ENCODE peak calls at places on chromosomes 3 and 15, in seven cellular contexts. N is activated CD8-positive, alpha-beta memory T cell treated with anti-CD3 and anti-CD28 coated beads, Interleukin-2, amount 50 U/mL, for 48 hours; S is posterior cingulate gyrus; V is aorta; L is activated naive CD4-positive, alpha-beta T cell; C is fibroblast of lung; B is GM23248. E is an unnamed sample.

GRCh38 chr3:82287562-82287961 is 526.1 kb upstream of the GBE1 start:
- DNase-seq in C (no peak), B (no peak), S (no peak), N (no peak), L (no peak), V (no peak), E (no peak)

GRCh38 chr3:119428538-119428937 is 34.9 kb downstream of the TMEM39A start:
- DNase-seq in V (no peak), S (no peak), C (no peak), L (no peak), B (no peak), N (no peak), E (no peak)

GRCh38 chr15:22851513-22851912 is 13.0 kb downstream of the NIPA2 start:
- DNase-seq in L (no peak), B (no peak), V (no peak), N (no peak), S (no peak), C (no peak), E (no peak)

GRCh38 chr15:48719668-48720067 is 74.2 kb upstream of the FBN1 start:
- DNase-seq in B (no peak), N (no peak), V (no peak), L (no peak), S (no peak), C (no peak), E (no peak)

GRCh38 chr15:32718822-32719716 is 1.3 kb downstream of the GREM1 start:
- DNase-seq in N (peak), L (no peak), B (peak), V (peak), S (no peak), C (peak), E (no peak)

GRCh38 chr3:53821631-53822068 is 24.6 kb downstream of the CHDH start:
- DNase-seq in S (no peak), C (peak), B (peak), L (no peak), V (no peak), N (peak), E (no peak)

GRCh38 chr15:90231028-90232017 is 2.4 kb downstream of the CIB1 start:
- DNase-seq in V (no peak), B (no peak), C (peak), N (peak), S (no peak), L (peak), E (peak)

GRCh38 chr3:71087109-71088018 is 496.2 kb downstream of the FOXP1 start:
- DNase-seq in V (no peak), C (peak), B (no peak), S (no peak), N (no peak), L (no peak), E (no peak)

GRCh38 chr3:65669163-65669875 is 369.4 kb downstream of the MAGI1 start:
- DNase-seq in B (peak), L (no peak), V (no peak), S (no peak), C (peak), N (no peak), E (no peak)

GRCh38 chr15:78065284-78065872 is 12.1 kb downstream of the TBC1D2B start:
- DNase-seq in N (peak), B (peak), V (no peak), L (no peak), S (no peak), C (peak), E (no peak)

GRCh38 chr3:158864492-158864891 is 62.6 kb downstream of the MFSD1 start:
- DNase-seq in B (no peak), L (no peak), N (no peak), V (no peak), C (no peak), S (no peak), E (no peak)

GRCh38 chr3:41583014-41583413 is 378.9 kb downstream of the ULK4 start:
- DNase-seq in V (no peak), C (no peak), S (no peak), L (no peak), B (no peak), N (no peak), E (no peak)

GRCh38 chr3:50068134-50068533 is 20.6 kb upstream of the RBM5 start:
- DNase-seq in L (no peak), V (no peak), C (no peak), N (no peak), B (peak), S (no peak), E (no peak)

GRCh38 chr3:178289544-178290160 is 246.6 kb upstream of the KCNMB2 start:
- DNase-seq in V (no peak), C (peak), S (no peak), B (no peak), N (no peak), L (no peak), E (no peak)

GRCh38 chr3:138409171-138409570 is 25.2 kb upstream of the ESYT3 start:
- DNase-seq in C (no peak), N (no peak), V (peak), S (no peak), L (no peak), B (peak), E (no peak)

GRCh38 chr3:44969170-44969569 is 6.8 kb downstream of the ZDHHC3 start:
- DNase-seq in B (no peak), S (no peak), N (no peak), V (no peak), L (no peak), C (no peak), E (no peak)

GRCh38 chr15:36907295-36907694 is 193.1 kb downstream of the MEIS2 start:
- DNase-seq in V (no peak), C (no peak), N (no peak), B (no peak), S (no peak), L (no peak), E (no peak)

GRCh38 chr15:70140031-70140542 is 42.4 kb upstream of the TLE3 start:
- DNase-seq in V (no peak), C (no peak), S (no peak), L (no peak), B (no peak), N (no peak), E (no peak)

GRCh38 chr15:47552978-47553608 is 164.2 kb upstream of the SEMA6D start:
- DNase-seq in C (no peak), B (no peak), L (no peak), S (no peak), V (no peak), N (no peak), E (no peak)

GRCh38 chr3:3170998-3171397 is 8.5 kb downstream of the CRBN start:
- DNase-seq in V (no peak), L (no peak), C (peak), B (peak), S (no peak), N (no peak), E (peak)

GRCh38 chr3:16838561-16838960 is 46.2 kb upstream of the PLCL2 start:
- DNase-seq in S (no peak), N (no peak), V (no peak), C (no peak), B (no peak), L (no peak), E (no peak)

GRCh38 chr3:119937229-119937628 is 155.3 kb downstream of the NR1I2 start:
- DNase-seq in L (no peak), N (peak), V (no peak), B (no peak), S (no peak), C (no peak), E (no peak)

GRCh38 chr15:65752151-65752700 is 39.9 kb downstream of the DENND4A start:
- DNase-seq in C (peak), S (no peak), N (no peak), B (peak), V (no peak), L (no peak), E (no peak)

GRCh38 chr15:40688932-40689799 is 5.8 kb upstream of the RAD51 start:
- DNase-seq in C (no peak), L (no peak), B (no peak), N (no peak), V (no peak), S (no peak), E (no peak)

GRCh38 chr15:33086500-33087141 is 107.9 kb downstream of the FMN1 start:
- DNase-seq in B (peak), L (no peak), N (no peak), C (peak), S (no peak), V (no peak), E (peak)

GRCh38 chr3:50550079-50550736 is 17.3 kb downstream of the C3orf18 start:
- DNase-seq in V (peak), C (peak), B (peak), L (peak), S (peak), N (peak), E (no peak)

GRCh38 chr15:70156781-70157261 is 59.1 kb upstream of the TLE3 start:
- DNase-seq in V (peak), B (peak), L (no peak), C (peak), S (peak), N (no peak), E (peak)

GRCh38 chr15:87704276-87704675 is 552.3 kb downstream of the NTRK3 start:
- DNase-seq in V (no peak), S (no peak), L (no peak), N (no peak), C (no peak), B (peak), E (no peak)

GRCh38 chr3:193572426-193572908 is 17.8 kb upstream of the ATP13A4 start:
- DNase-seq in B (peak), N (peak), C (peak), S (peak), V (no peak), L (no peak), E (no peak)

GRCh38 chr15:64530472-64530871 is 70.1 kb downstream of the ZNF609 start:
- DNase-seq in S (no peak), B (no peak), C (no peak), L (no peak), N (no peak), V (no peak), E (no peak)

GRCh38 chr3:128052831-128053419 is 688 bp downstream of the SEC61A1 start:
- DNase-seq in B (peak), C (peak), S (no peak), L (no peak), N (no peak), V (no peak), E (no peak)

GRCh38 chr3:187994221-187995085 is 159.5 kb upstream of the LPP start:
- DNase-seq in V (no peak), B (peak), L (no peak), S (no peak), C (peak), N (no peak), E (no peak)

GRCh38 chr3:47193871-47194859 is 30.3 kb upstream of the SETD2 start:
- DNase-seq in L (no peak), C (peak), S (no peak), N (no peak), B (peak), V (no peak), E (no peak)

GRCh38 chr3:126424039-126424717 is 29.5 kb downstream of the CFAP100 start:
- DNase-seq in V (no peak), L (no peak), C (no peak), S (no peak), B (no peak), N (no peak), E (no peak)